ENCODE peak calls at places on chromosome 20, in five cellular contexts. W is transverse colon, S is GM12891, B is HepG2, Q is H1. U is an unnamed sample.

GRCh38 chr20:17648782-17649730 is 33.0 kb downstream of the RRBP1 start:
- DNase-seq in W (peak), S (no peak), B (no peak), Q (no peak), U (peak)

GRCh38 chr20:9689041-9689440 is 149.8 kb downstream of the PAK5 start:
- DNase-seq in W (no peak), Q (no peak), S (no peak), B (no peak), U (no peak)

GRCh38 chr20:59789641-59790040 is 143.8 kb downstream of the SYCP2 start:
- DNase-seq in Q (no peak), W (no peak), S (no peak), B (no peak), U (no peak)

GRCh38 chr20:33386673-33387072 is 14.6 kb downstream of the CDK5RAP1 start:
- DNase-seq in B (no peak), S (no peak), Q (no peak), W (no peak), U (no peak)

GRCh38 chr20:41174782-41175181 is 37.4 kb downstream of the PLCG1 start:
- DNase-seq in B (no peak), W (peak), S (no peak), Q (no peak), U (no peak)

GRCh38 chr20:60430516-60431001 is 472.3 kb downstream of the CDH26 start:
- DNase-seq in S (no peak), W (no peak), B (no peak), Q (no peak), U (no peak)

GRCh38 chr20:47854687-47855212 is 69.5 kb upstream of the SULF2 start:
- DNase-seq in S (no peak), W (peak), B (peak), Q (peak), U (peak)

GRCh38 chr20:16606468-16606867 is 33.2 kb upstream of the KIF16B start:
- DNase-seq in W (no peak), Q (no peak), B (no peak), S (no peak), U (no peak)

GRCh38 chr20:38355161-38356012 is 9.1 kb downstream of the LBP start:
- DNase-seq in B (no peak), S (peak), Q (no peak), W (no peak), U (peak)

GRCh38 chr20:12113468-12114371 is 196.0 kb downstream of the BTBD3 start:
- DNase-seq in Q (no peak), B (no peak), W (no peak), S (no peak), U (no peak)

GRCh38 chr20:3515379-3516175 is 44.8 kb downstream of the ATRN start:
- DNase-seq in Q (no peak), W (no peak), S (no peak), B (no peak), U (no peak)

GRCh38 chr20:46226602-46227001 is 81.7 kb downstream of the CDH22 start:
- DNase-seq in Q (no peak), W (no peak), B (no peak), S (no peak), U (no peak)

GRCh38 chr20:22819134-22819533 is 216.0 kb upstream of the SSTR4 start:
- DNase-seq in W (no peak), B (no peak), Q (no peak), S (no peak), U (no peak)

GRCh38 chr20:43409041-43409913 is 48.4 kb upstream of the SRSF6 start:
- DNase-seq in S (no peak), W (no peak), Q (peak), B (peak), U (peak)

GRCh38 chr20:63264519-63264918 is 8.1 kb upstream of the ARFGAP1 start:
- DNase-seq in Q (no peak), B (no peak), W (no peak), S (no peak), U (no peak)

GRCh38 chr20:60851826-60852704 is 400.0 kb upstream of the CDH4 start:
- DNase-seq in S (no peak), Q (peak), W (no peak), B (peak), U (peak)

GRCh38 chr20:62702886-62703852 is 5.5 kb upstream of the NTSR1 start:
- DNase-seq in Q (no peak), S (no peak), B (peak), W (no peak), U (no peak)

GRCh38 chr20:37223053-37223452 is 38.6 kb downstream of the GHRH start:
- DNase-seq in W (no peak), S (no peak), B (no peak), Q (no peak), U (no peak)

GRCh38 chr20:11332376-11332775 is 585.3 kb upstream of the BTBD3 start:
- DNase-seq in W (no peak), S (no peak), B (no peak), Q (no peak), U (no peak)

GRCh38 chr20:59577809-59578601 is 26.3 kb upstream of the PHACTR3 start:
- DNase-seq in Q (no peak), S (no peak), W (no peak), B (no peak), U (no peak)

GRCh38 chr20:45305262-45305661 is 1.4 kb upstream of the RBPJL start:
- DNase-seq in S (no peak), W (no peak), Q (no peak), B (no peak), U (peak)

GRCh38 chr20:44209691-44210421 is 715 bp downstream of the OSER1 start:
- DNase-seq in B (no peak), W (no peak), S (no peak), Q (no peak), U (peak)

GRCh38 chr20:44212792-44213191 is 2.2 kb upstream of the OSER1 start:
- DNase-seq in B (no peak), W (no peak), S (no peak), Q (no peak), U (no peak)

DNA sequence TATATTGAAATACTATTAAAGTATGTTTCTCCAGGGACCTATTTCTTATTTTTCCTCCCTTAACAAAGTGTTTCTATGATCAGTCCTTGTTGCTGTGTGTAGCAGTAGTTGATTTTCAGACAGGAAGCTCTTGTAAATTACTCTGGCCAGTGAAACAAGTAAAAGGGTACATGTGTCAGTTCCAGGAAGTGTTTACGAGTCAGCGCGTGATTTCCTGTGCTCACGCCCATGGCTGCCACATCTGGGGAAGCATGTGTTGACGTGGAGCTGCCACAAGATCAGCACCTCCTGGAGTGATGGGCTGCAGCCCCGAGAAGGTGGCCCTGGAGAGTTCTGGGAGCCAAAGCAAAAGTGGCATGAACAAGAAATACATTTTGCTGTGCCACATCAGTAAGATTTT is 38.6 kb upstream of the GGTLC1 start:
- DNase-seq in W (peak), Q (no peak), S (no peak), B (no peak), U (no peak)
- TF ChIP-seq POLR2AphosphoS5 in W (peak), Q (no peak), S (no peak), B (no peak), U (no peak)

GRCh38 chr20:31695849-31696804 is 26.5 kb downstream of the BCL2L1 start:
- DNase-seq in S (no peak), B (peak), W (peak), Q (no peak), U (no peak)
- TF ChIP-seq POLR2AphosphoS5 in S (no peak), B (peak), W (no peak), Q (no peak), U (no peak)

GRCh38 chr20:5975778-5976177 is 25.3 kb downstream of the MCM8 start:
- DNase-seq in B (no peak), S (no peak), W (no peak), Q (no peak), U (no peak)
- TF ChIP-seq POLR2AphosphoS5 in B (no peak), S (no peak), W (no peak), Q (no peak), U (no peak)

GRCh38 chr20:58418949-58419748 is 30.1 kb downstream of the VAPB start:
- DNase-seq in Q (no peak), B (no peak), W (no peak), S (no peak), U (no peak)
- TF ChIP-seq POLR2AphosphoS5 in Q (no peak), B (no peak), W (no peak), S (no peak), U (no peak)

GRCh38 chr20:53578492-53579222 is 15.0 kb downstream of the ZNF217 start:
- DNase-seq in S (no peak), W (peak), B (peak), Q (no peak), U (peak)
- TF ChIP-seq POLR2AphosphoS5 in S (no peak), W (peak), B (peak), Q (no peak), U (no peak)

U was measured in GM23338.